ENCODE peak calls at places on chromosomes 4 and X, in five cellular contexts. V is HepG2, Q is GM12878, O is K562, L is H1. R is an unnamed sample.

GRCh38 chrX:144730486-144730885 is 516.8 kb upstream of the SPANXN1 start:
- DNase-seq in V (no peak), L (no peak), O (no peak), Q (no peak), R (no peak)

GRCh38 chrX:21354725-21355124 is 19.5 kb upstream of the CNKSR2 start:
- DNase-seq in V (peak; percentile 1), L (no peak), O (no peak), Q (no peak), R (no peak)

GRCh38 chr4:95091272-95091671 is 333.5 kb downstream of the BMPR1B start:
- DNase-seq in L (no peak), O (no peak), V (no peak), Q (no peak), R (no peak)

GRCh38 chr4:76377922-76378321 is 43.0 kb downstream of the CCDC158 start:
- DNase-seq in Q (no peak), V (peak; percentile 44), L (peak; percentile 63), O (peak; percentile 69), R (peak; percentile 39)

GRCh38 chr4:171017596-171017995 is 795.6 kb upstream of the GALNTL6 start:
- DNase-seq in L (no peak), O (no peak), V (no peak), Q (no peak), R (no peak)

GRCh38 chr4:118826723-118827444 is 9.0 kb downstream of the SEC24D start:
- DNase-seq in Q (no peak), V (peak; percentile 6), O (peak; percentile 34), L (no peak), R (no peak)

GRCh38 chr4:185470503-185471195 is 884 bp downstream of the CCDC110 start:
- DNase-seq in O (peak; percentile 38), V (peak; percentile 4), Q (no peak), L (peak; percentile 71), R (peak; percentile 19)

GRCh38 chr4:172480471-172480870 is 667.3 kb downstream of the GALNTL6 start:
- DNase-seq in L (no peak), O (no peak), Q (no peak), V (no peak), R (no peak)

GRCh38 chrX:72268601-72269365 is 8.3 kb downstream of the RPS4X start:
- DNase-seq in O (no peak), Q (no peak), L (no peak), V (no peak), R (no peak)

GRCh38 chr4:3827616-3828492 is 61.7 kb downstream of the ADRA2C start:
- DNase-seq in L (no peak), Q (no peak), O (no peak), V (peak; percentile 85), R (no peak)

GRCh38 chr4:110533940-110534339 is 58.0 kb downstream of the ENPEP start:
- DNase-seq in O (no peak), V (peak; percentile 74), L (no peak), Q (no peak), R (peak; percentile 72)

GRCh38 chr4:6663596-6664393 is 23.3 kb downstream of the MRFAP1 start:
- DNase-seq in V (no peak), Q (no peak), O (no peak), L (no peak), R (no peak)

GRCh38 chr4:142940614-142941013 is 94.5 kb upstream of the INPP4B start:
- DNase-seq in L (no peak), O (no peak), Q (no peak), V (no peak), R (no peak)
- TF ChIP-seq POLR2AphosphoS5 in L (no peak), O (no peak), Q (no peak), V (no peak), R (no peak)

GRCh38 chrX:2501246-2502102 is 698 bp upstream of the DHRSX start:
- DNase-seq in Q (no peak), V (no peak), O (no peak), L (peak; percentile 44), R (no peak)

GRCh38 chrX:2500091-2500680 is 590 bp downstream of the DHRSX start:
- DNase-seq in O (peak; percentile 45), L (peak; percentile 75), Q (no peak), V (peak; percentile 18), R (no peak)

GRCh38 chrX:2502120-2502667 is 1.4 kb upstream of the DHRSX start:
- DNase-seq in L (no peak), O (no peak), Q (no peak), V (no peak), R (no peak)

GRCh38 chrX:2499507-2499906 is 1.3 kb downstream of the DHRSX start:
- DNase-seq in Q (no peak), O (no peak), V (no peak), L (no peak), R (no peak)

DNA sequence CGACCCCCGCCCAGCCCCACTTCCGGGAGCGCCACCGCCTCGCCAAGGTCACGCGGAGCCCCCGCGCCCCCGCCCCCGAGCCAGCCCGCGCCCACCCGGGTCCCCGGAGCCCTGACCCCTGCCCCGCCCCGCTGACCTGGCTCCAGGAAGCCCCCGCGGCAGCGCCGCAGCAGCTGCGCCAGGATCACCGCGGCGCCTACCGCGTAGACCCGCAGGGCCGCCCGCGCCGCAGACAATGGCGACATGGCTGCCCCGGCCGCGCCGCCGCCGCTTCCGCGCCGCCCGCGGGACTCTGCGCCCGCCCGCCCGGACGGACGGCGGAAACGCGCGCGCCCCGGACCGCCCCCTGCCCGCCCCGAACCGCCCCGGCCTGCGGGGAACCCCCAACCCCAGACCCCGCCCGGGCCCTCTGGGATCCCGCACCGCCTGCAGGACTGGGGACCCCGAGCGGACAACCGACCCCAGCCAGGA is at the start of the genes DHRSX and ZBED1:
- DNase-seq in O (peak; percentile 29), V (no peak), L (peak; percentile 67), Q (no peak), R (no peak)
- TF ChIP-seq SIN3A in O (no peak), V (no peak), L (no peak), Q (no peak), R (no peak)

GRCh38 chrX:12751887-12752286 is 39.3 kb upstream of the PRPS2 start:
- DNase-seq in V (no peak), O (no peak), L (no peak), Q (no peak), R (no peak)
- TF ChIP-seq SP1 in V (no peak), O (no peak), L (no peak), Q (no peak), R (no peak)

GRCh38 chr4:8195841-8196460 is 3.1 kb upstream of the SH3TC1 start:
- DNase-seq in Q (no peak), L (no peak), O (peak; percentile 7), V (no peak), R (no peak)

GRCh38 chr4:8192748-8193738 is 6.0 kb upstream of the SH3TC1 start:
- DNase-seq in O (peak; percentile 18), Q (peak; percentile 78), L (no peak), V (peak; percentile 73), R (peak; percentile 39)

GRCh38 chr4:8194306-8195242 is 4.5 kb upstream of the SH3TC1 start:
- DNase-seq in Q (no peak), O (no peak), L (no peak), V (no peak), R (no peak)

GRCh38 chr4:8197521-8197920 is 1.6 kb upstream of the SH3TC1 start:
- DNase-seq in L (no peak), V (no peak), Q (no peak), O (no peak), R (no peak)

GRCh38 chr4:8195431-8195830 is 3.7 kb upstream of the SH3TC1 start:
- DNase-seq in Q (no peak), V (no peak), O (no peak), L (no peak), R (no peak)
- TF ChIP-seq POLR2AphosphoS5 in Q (no peak), V (no peak), O (no peak), L (no peak), R (no peak)

GRCh38 chr4:138948918-138949317 is 66.7 kb upstream of the NOCT start:
- DNase-seq in V (no peak), O (no peak), L (peak; percentile 11), Q (no peak), R (no peak)

GRCh38 chr4:138945840-138946239 is 69.7 kb upstream of the NOCT start:
- DNase-seq in V (no peak), O (no peak), L (no peak), Q (no peak), R (no peak)

GRCh38 chr4:138946306-138946705 is 69.3 kb upstream of the NOCT start:
- DNase-seq in Q (no peak), O (peak; percentile 9), L (peak; percentile 6), V (no peak), R (no peak)

GRCh38 chr4:138943893-138944292 is 71.7 kb upstream of the NOCT start:
- DNase-seq in O (no peak), V (no peak), Q (no peak), L (peak; percentile 19), R (no peak)

DNA sequence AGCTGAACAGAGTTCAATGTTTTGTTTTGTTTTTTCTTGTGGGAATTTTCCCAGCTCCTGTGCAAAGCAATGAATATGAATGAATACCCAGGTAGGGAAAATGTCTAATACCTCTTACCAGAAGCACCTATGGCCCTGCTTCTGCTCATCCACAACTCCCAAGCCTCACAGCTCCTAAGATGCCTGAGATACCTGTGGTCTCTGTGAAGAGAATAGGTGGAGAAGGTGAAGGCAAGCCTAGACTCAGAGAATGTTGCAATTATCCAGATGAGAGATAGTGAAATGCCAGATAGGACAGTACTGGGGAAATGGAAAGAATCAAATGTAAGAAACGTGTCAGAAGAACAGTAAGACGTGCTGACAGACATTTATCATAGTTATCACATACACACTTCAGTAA is 70.2 kb upstream of the NOCT start:
- DNase-seq in L (no peak), O (no peak), Q (no peak), V (no peak), R (no peak)
- TF ChIP-seq SIN3A in L (no peak), O (no peak), Q (no peak), V (no peak), R (no peak)

R was measured in HCT116.